ENCODE peak calls at places on chromosomes 6 and 20, in seven cellular contexts. T is NB4, W is prostate gland, V is IMR-90, U is sigmoid colon, A is transverse colon, N is HCT116. P is an unnamed sample.

GRCh38 chr6:157682856-157683481 is 140.1 kb upstream of the SNX9 start:
- DNase-seq in U (no peak), W (no peak), V (peak; percentile 59), T (no peak), N (no peak), A (no peak), P (no peak)

GRCh38 chr6:14381225-14381887 is 263.8 kb downstream of the CD83 start:
- DNase-seq in W (no peak), U (no peak), A (no peak), N (no peak), V (no peak), T (no peak), P (no peak)

GRCh38 chr6:14739830-14740229 is 506.0 kb upstream of the JARID2 start:
- DNase-seq in N (no peak), U (no peak), W (no peak), V (no peak), A (no peak), T (no peak), P (no peak)

GRCh38 chr20:11216451-11217314 is 542.9 kb upstream of the JAG1 start:
- DNase-seq in N (no peak), W (no peak), A (no peak), V (peak; percentile 82), U (no peak), T (no peak), P (no peak)

GRCh38 chr6:29696147-29697129 is 15.5 kb upstream of the ZFP57 start:
- DNase-seq in U (no peak), N (no peak), V (no peak), W (no peak), A (no peak), T (peak; percentile 17), P (peak; percentile 18)

GRCh38 chr20:23217023-23217422 is 130.9 kb upstream of the CD93 start:
- DNase-seq in W (no peak), U (no peak), N (no peak), T (peak; percentile 73), V (no peak), A (no peak), P (no peak)

GRCh38 chr20:57880155-57880648 is 170.4 kb upstream of the PMEPA1 start:
- DNase-seq in N (no peak), U (peak; percentile 71), A (no peak), W (no peak), V (no peak), T (no peak), P (no peak)

GRCh38 chr6:100664274-100665040 is 199.7 kb upstream of the SIM1 start:
- DNase-seq in V (peak; percentile 57), N (no peak), W (no peak), U (no peak), A (no peak), T (peak; percentile 47), P (peak; percentile 67)

GRCh38 chr20:61660559-61660958 is 405.1 kb downstream of the TAF4 start:
- DNase-seq in W (no peak), U (no peak), T (no peak), A (no peak), N (no peak), V (no peak), P (no peak)

GRCh38 chr6:72216222-72217106 is 330.1 kb downstream of the RIMS1 start:
- DNase-seq in T (no peak), A (no peak), V (no peak), U (no peak), N (no peak), W (peak; percentile 38), P (no peak)

GRCh38 chr20:3223937-3224680 is 14.8 kb downstream of the ITPA start:
- DNase-seq in T (no peak), U (no peak), W (no peak), A (no peak), N (no peak), V (no peak), P (no peak)

GRCh38 chr6:153994811-153995210 is 44.2 kb upstream of the OPRM1 start:
- DNase-seq in N (no peak), U (no peak), V (no peak), W (no peak), A (no peak), T (no peak), P (no peak)

GRCh38 chr6:53557005-53557715 is 12.3 kb upstream of the GCLC start:
- DNase-seq in U (no peak), T (no peak), V (no peak), W (no peak), A (no peak), N (no peak), P (no peak)

GRCh38 chr6:23414204-23414501 is 711.9 kb upstream of the NRSN1 start:
- DNase-seq in U (no peak), A (no peak), W (peak; percentile 5), N (no peak), V (peak; percentile 92), T (no peak), P (no peak)

GRCh38 chr20:49661560-49662329 is 51.9 kb downstream of the B4GALT5 start:
- DNase-seq in U (no peak), A (no peak), W (no peak), N (no peak), V (no peak), T (no peak), P (no peak)

GRCh38 chr6:92126983-92127382 is 1292.4 kb downstream of the EPHA7 start:
- DNase-seq in T (no peak), V (no peak), U (no peak), W (no peak), A (no peak), N (no peak), P (no peak)

GRCh38 chr6:4378319-4378996 is 243.1 kb upstream of the ECI2 start:
- DNase-seq in N (no peak), A (no peak), U (no peak), V (no peak), W (no peak), T (no peak), P (no peak)

GRCh38 chr6:36727491-36728021 is 29.9 kb downstream of the RAB44 start:
- DNase-seq in A (no peak), W (no peak), V (peak; percentile 29), N (no peak), U (no peak), T (peak; percentile 71), P (no peak)

GRCh38 chr20:62025832-62026563 is 39.7 kb downstream of the TAF4 start:
- DNase-seq in A (no peak), W (no peak), T (peak; percentile 85), V (peak; percentile 74), N (no peak), U (no peak), P (peak; percentile 48)

GRCh38 chr20:63082308-63082938 is 75.7 kb upstream of the BHLHE23 start:
- DNase-seq in N (no peak), U (peak; percentile 41), T (peak; percentile 66), V (peak; percentile 11), A (no peak), W (no peak), P (peak; percentile 54)

GRCh38 chr20:46176744-46177378 is 58.7 kb downstream of the CD40 start:
- DNase-seq in W (no peak), U (no peak), N (no peak), T (no peak), A (no peak), V (no peak), P (no peak)

GRCh38 chr6:370555-370954 is 21.0 kb upstream of the IRF4 start:
- DNase-seq in U (no peak), W (no peak), N (no peak), V (no peak), A (no peak), T (no peak), P (no peak)

GRCh38 chr6:17454316-17455005 is 61.1 kb downstream of the CAP2 start:
- DNase-seq in W (no peak), T (no peak), V (peak; percentile 59), A (no peak), U (no peak), N (no peak), P (no peak)

GRCh38 chr6:116577486-116577885 is 6.2 kb downstream of the RWDD1 start:
- DNase-seq in A (no peak), V (no peak), W (no peak), U (no peak), N (no peak), T (no peak), P (no peak)

GRCh38 chr6:116579143-116579542 is 7.8 kb downstream of the RWDD1 start:
- DNase-seq in V (peak; percentile 25), N (no peak), W (no peak), A (no peak), T (no peak), U (no peak), P (no peak)

GRCh38 chr6:116572162-116572561 is 858 bp downstream of the RWDD1 start:
- DNase-seq in T (peak; percentile 54), U (peak; percentile 65), W (no peak), A (peak; percentile 37), V (peak; percentile 55), N (no peak), P (peak; percentile 40)

GRCh38 chr6:116571683-116572000 is 338 bp downstream of the RWDD1 start:
- DNase-seq in N (no peak), V (no peak), U (no peak), T (no peak), W (no peak), A (no peak), P (no peak)

DNA sequence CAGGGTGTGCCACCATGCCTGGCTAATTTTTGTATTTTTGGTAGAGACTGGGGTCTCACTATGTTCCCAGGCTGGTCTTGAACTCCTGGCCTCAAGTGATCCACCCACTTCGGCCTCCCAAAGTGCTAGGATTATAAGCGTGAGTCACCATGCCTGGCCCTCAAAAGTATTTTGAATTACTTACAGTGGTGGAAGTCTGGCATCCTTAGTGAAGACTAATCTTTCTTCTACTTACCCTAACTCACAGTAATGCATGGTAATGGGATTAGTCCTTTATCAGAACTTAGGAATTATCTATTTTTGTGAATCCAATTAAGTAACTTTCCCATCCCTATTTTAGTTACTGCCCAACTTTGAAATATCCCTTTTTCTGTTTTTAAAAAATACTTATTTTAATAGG is 3.9 kb downstream of the RWDD1 start:
- DNase-seq in T (no peak), U (no peak), A (no peak), V (no peak), W (no peak), N (no peak), P (no peak)
- TF ChIP-seq POLR2A in T (no peak), U (no peak), A (no peak), V (no peak), W (no peak), N (no peak), P (no peak)

GRCh38 chr6:73653571-73654424 is at the start of gene SLC17A5:
- DNase-seq in W (peak; percentile 92), T (peak; percentile 95), V (peak; percentile 92), N (peak; percentile 86), U (peak; percentile 97), A (peak; percentile 97), P (peak; percentile 92)
- TF ChIP-seq POLR2A in W (peak; percentile 68), T (peak; percentile 58), V (peak; percentile 83), N (peak; percentile 41), U (peak; percentile 52), A (peak; percentile 86), P (peak; percentile 74)

GRCh38 chr6:133106934-133107333 is 134.2 kb upstream of the EYA4 start:
- DNase-seq in N (no peak), T (no peak), V (no peak), U (no peak), W (no peak), A (no peak), P (no peak)
- TF ChIP-seq POLR2A in N (no peak), T (no peak), V (no peak), U (no peak), W (no peak), A (no peak), P (no peak)

DNA sequence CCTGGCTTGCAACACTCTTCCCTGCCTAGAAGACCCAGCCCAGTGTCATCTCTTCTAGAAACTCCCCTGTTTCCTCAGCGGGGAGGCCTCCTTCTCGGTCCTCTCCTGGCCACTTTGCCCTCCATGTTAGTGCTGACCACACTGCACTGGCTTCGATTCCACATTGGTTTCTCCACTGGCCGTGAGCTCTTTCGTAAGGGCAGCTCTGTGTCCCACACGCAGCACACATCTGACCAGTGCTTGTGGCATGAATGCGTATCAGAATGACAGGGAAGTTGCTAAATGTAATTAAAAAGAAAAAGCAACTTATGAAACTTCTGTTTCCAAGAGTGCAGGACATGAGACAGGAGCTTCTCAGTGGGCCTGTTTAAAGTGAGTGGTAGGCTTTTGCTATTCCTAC is 49.4 kb upstream of the FNDC1 start:
- DNase-seq in W (no peak), N (no peak), T (peak; percentile 63), V (no peak), U (no peak), A (no peak), P (no peak)
- TF ChIP-seq POLR2A in W (no peak), N (no peak), T (no peak), V (no peak), U (no peak), A (no peak), P (no peak)

P was measured in erythroblast.